ENCODE peak calls at places on chromosomes 11 and 22, in five cellular contexts. One of them, this sample, is unnamed.

GRCh38 chr11:118918128-118918685 is 7.5 kb downstream of the BCL9L start:
- DNase-seq in B cell: no peak
- DNase-seq in A549: no peak
- DNase-seq in HTR-8/SVneo: no peak
- DNase-seq in T-cell: peak
- DNase-seq in this sample: no peak

GRCh38 chr11:126391970-126392637 is 36.6 kb downstream of the ST3GAL4 start:
- DNase-seq in B cell: no peak
- DNase-seq in T-cell: no peak
- DNase-seq in A549: no peak
- DNase-seq in HTR-8/SVneo: no peak
- DNase-seq in this sample: no peak

GRCh38 chr11:1819115-1819514 is 15.7 kb upstream of the SYT8 start:
- DNase-seq in HTR-8/SVneo: no peak
- DNase-seq in B cell: no peak
- DNase-seq in T-cell: no peak
- DNase-seq in A549: no peak
- DNase-seq in this sample: no peak

GRCh38 chr11:1218256-1218787 is 4.5 kb upstream of the MUC5B start:
- DNase-seq in T-cell: no peak
- DNase-seq in A549: no peak
- DNase-seq in HTR-8/SVneo: no peak
- DNase-seq in B cell: no peak
- DNase-seq in this sample: no peak

GRCh38 chr11:35424157-35424945 is 5.0 kb upstream of the SLC1A2 start:
- DNase-seq in T-cell: no peak
- DNase-seq in B cell: no peak
- DNase-seq in HTR-8/SVneo: no peak
- DNase-seq in A549: no peak
- DNase-seq in this sample: no peak

GRCh38 chr11:2802389-2803185 is 83.0 kb downstream of the CDKN1C start:
- DNase-seq in A549: no peak
- DNase-seq in B cell: no peak
- DNase-seq in T-cell: no peak
- DNase-seq in HTR-8/SVneo: no peak
- DNase-seq in this sample: no peak

GRCh38 chr11:119062779-119063178 is 4.8 kb upstream of the VPS11 start:
- DNase-seq in A549: no peak
- DNase-seq in B cell: no peak
- DNase-seq in HTR-8/SVneo: no peak
- DNase-seq in T-cell: no peak
- DNase-seq in this sample: no peak

GRCh38 chr11:108218912-108219783 is 3.3 kb downstream of the NPAT start:
- DNase-seq in B cell: no peak
- DNase-seq in A549: no peak
- DNase-seq in T-cell: no peak
- DNase-seq in HTR-8/SVneo: no peak
- DNase-seq in this sample: no peak

GRCh38 chr11:125871391-125872137 is 15.9 kb upstream of the HYLS1 start:
- DNase-seq in A549: peak
- DNase-seq in B cell: no peak
- DNase-seq in HTR-8/SVneo: peak
- DNase-seq in T-cell: no peak
- DNase-seq in this sample: peak

GRCh38 chr11:72786305-72787261 is 7.3 kb downstream of the STARD10 start:
- DNase-seq in HTR-8/SVneo: no peak
- DNase-seq in T-cell: no peak
- DNase-seq in B cell: no peak
- DNase-seq in A549: no peak
- DNase-seq in this sample: no peak

GRCh38 chr22:41197808-41198585 is 7.1 kb upstream of the L3MBTL2 start:
- DNase-seq in HTR-8/SVneo: peak
- DNase-seq in B cell: peak
- DNase-seq in A549: peak
- DNase-seq in T-cell: peak
- DNase-seq in this sample: no peak

GRCh38 chr11:20022363-20023081 is 137.8 kb downstream of the DBX1 start:
- DNase-seq in HTR-8/SVneo: peak
- DNase-seq in B cell: no peak
- DNase-seq in T-cell: no peak
- DNase-seq in A549: peak
- DNase-seq in this sample: no peak

GRCh38 chr11:108895579-108896480 is 231.0 kb downstream of the DDX10 start:
- DNase-seq in A549: no peak
- DNase-seq in T-cell: no peak
- DNase-seq in B cell: peak
- DNase-seq in HTR-8/SVneo: peak
- DNase-seq in this sample: no peak

GRCh38 chr22:32333141-32333768 is 24.4 kb upstream of the RFPL3 start:
- DNase-seq in A549: no peak
- DNase-seq in B cell: no peak
- DNase-seq in HTR-8/SVneo: no peak
- DNase-seq in T-cell: no peak
- DNase-seq in this sample: no peak

This sample was measured in HCT116.